ENCODE peak calls at places on chromosomes 11 and 22, in five cellular contexts. One of them, this sample, is unnamed. For H3K36me3, the result is how much of the 10 kb centered on the place peaks cover.

GRCh38 chr22:44595841-44596341 is 97.9 kb upstream of the RTL6 start:
- DNase-seq in ovary: no peak
- DNase-seq in heart left ventricle: no peak
- DNase-seq in SK-N-SH: peak
- DNase-seq in prostate gland: no peak
- DNase-seq in this sample: peak

GRCh38 chr11:118074785-118075184 is 2.1 kb upstream of the TMPRSS4 start:
- DNase-seq in ovary: no peak
- DNase-seq in heart left ventricle: no peak
- DNase-seq in SK-N-SH: no peak
- DNase-seq in prostate gland: peak
- DNase-seq in this sample: no peak

GRCh38 chr11:41237386-41237785 is 222.1 kb downstream of the LRRC4C start:
- DNase-seq in ovary: no peak
- DNase-seq in heart left ventricle: no peak
- DNase-seq in SK-N-SH: no peak
- DNase-seq in prostate gland: no peak
- DNase-seq in this sample: no peak

GRCh38 chr22:41177626-41178424 is 27.3 kb upstream of the L3MBTL2 start:
- DNase-seq in ovary: no peak
- DNase-seq in heart left ventricle: no peak
- DNase-seq in SK-N-SH: no peak
- DNase-seq in prostate gland: no peak
- DNase-seq in this sample: no peak

GRCh38 chr22:45531944-45532631 is 29.4 kb downstream of the FBLN1 start:
- DNase-seq in ovary: no peak
- DNase-seq in heart left ventricle: no peak
- DNase-seq in SK-N-SH: peak
- DNase-seq in prostate gland: no peak
- DNase-seq in this sample: no peak

GRCh38 chr22:32802291-32802826 is 854 bp downstream of the TIMP3 start:
- DNase-seq in ovary: no peak
- DNase-seq in heart left ventricle: no peak
- DNase-seq in SK-N-SH: no peak
- DNase-seq in prostate gland: no peak
- DNase-seq in this sample: no peak

GRCh38 chr11:86874314-86875056 is 74.1 kb downstream of the PRSS23 start:
- DNase-seq in ovary: no peak
- DNase-seq in heart left ventricle: no peak
- DNase-seq in SK-N-SH: no peak
- DNase-seq in prostate gland: no peak
- DNase-seq in this sample: no peak

GRCh38 chr11:58575377-58576020 is at the start of gene LPXN:
- DNase-seq in ovary: no peak
- DNase-seq in heart left ventricle: no peak
- DNase-seq in SK-N-SH: no peak
- DNase-seq in prostate gland: no peak
- DNase-seq in this sample: no peak

GRCh38 chr11:78420796-78421209 is 3.2 kb upstream of the GAB2 start:
- DNase-seq in ovary: peak
- DNase-seq in heart left ventricle: peak
- DNase-seq in SK-N-SH: peak
- DNase-seq in prostate gland: no peak
- DNase-seq in this sample: peak

GRCh38 chr11:20790622-20791021 is 121.2 kb downstream of the NELL1 start:
- DNase-seq in ovary: no peak
- DNase-seq in heart left ventricle: no peak
- DNase-seq in SK-N-SH: no peak
- DNase-seq in prostate gland: no peak
- DNase-seq in this sample: peak

GRCh38 chr11:60455531-60456042 is at the start of gene MS4A1:
- DNase-seq in ovary: no peak
- DNase-seq in heart left ventricle: no peak
- DNase-seq in SK-N-SH: no peak
- DNase-seq in prostate gland: no peak
- DNase-seq in this sample: no peak

GRCh38 chr11:113241190-113242051 is 73.0 kb upstream of the TTC12 start:
- DNase-seq in ovary: no peak
- DNase-seq in heart left ventricle: no peak
- DNase-seq in SK-N-SH: peak
- DNase-seq in prostate gland: no peak
- DNase-seq in this sample: peak

GRCh38 chr11:78800756-78801155 is 226.1 kb upstream of the NARS2 start:
- DNase-seq in ovary: no peak
- DNase-seq in heart left ventricle: no peak
- DNase-seq in SK-N-SH: no peak
- DNase-seq in prostate gland: no peak
- DNase-seq in this sample: no peak

GRCh38 chr22:17596226-17596625 is 32.3 kb downstream of the ATP6V1E1 start:
- DNase-seq in ovary: no peak
- DNase-seq in heart left ventricle: no peak
- DNase-seq in SK-N-SH: no peak
- DNase-seq in prostate gland: no peak
- DNase-seq in this sample: no peak
- H3K36me3 ChIP-seq in ovary: under half
- H3K36me3 ChIP-seq in heart left ventricle: half or more
- H3K36me3 ChIP-seq in SK-N-SH: half or more
- H3K36me3 ChIP-seq in prostate gland: under half
- H3K36me3 ChIP-seq in this sample: half or more

DNA sequence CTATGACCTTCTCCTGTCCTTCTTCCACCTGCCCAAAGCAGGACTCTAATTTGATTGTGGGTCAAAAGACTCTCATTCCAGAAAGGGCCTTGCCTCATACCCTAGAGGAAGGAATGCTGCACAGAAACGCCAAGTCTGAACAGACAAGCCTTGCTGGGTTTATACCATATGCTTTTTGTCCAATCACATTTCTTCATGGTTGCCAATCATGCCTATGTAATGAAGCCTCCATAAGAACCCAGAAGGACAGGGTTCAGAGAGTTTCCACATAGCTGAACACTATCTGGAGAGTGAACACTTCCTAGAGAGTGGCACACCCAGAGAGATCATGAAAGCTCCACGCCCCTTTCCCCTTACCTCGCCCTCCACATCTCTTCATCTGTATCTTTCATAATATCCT is 4.8 kb upstream of the SAA2 start:
- DNase-seq in ovary: no peak
- DNase-seq in heart left ventricle: no peak
- DNase-seq in SK-N-SH: no peak
- DNase-seq in prostate gland: no peak
- DNase-seq in this sample: no peak
- TF ChIP-seq CTCF in ovary: no peak
- TF ChIP-seq CTCF in heart left ventricle: no peak
- TF ChIP-seq CTCF in SK-N-SH: no peak
- TF ChIP-seq CTCF in prostate gland: no peak
- TF ChIP-seq CTCF in this sample: no peak

DNA sequence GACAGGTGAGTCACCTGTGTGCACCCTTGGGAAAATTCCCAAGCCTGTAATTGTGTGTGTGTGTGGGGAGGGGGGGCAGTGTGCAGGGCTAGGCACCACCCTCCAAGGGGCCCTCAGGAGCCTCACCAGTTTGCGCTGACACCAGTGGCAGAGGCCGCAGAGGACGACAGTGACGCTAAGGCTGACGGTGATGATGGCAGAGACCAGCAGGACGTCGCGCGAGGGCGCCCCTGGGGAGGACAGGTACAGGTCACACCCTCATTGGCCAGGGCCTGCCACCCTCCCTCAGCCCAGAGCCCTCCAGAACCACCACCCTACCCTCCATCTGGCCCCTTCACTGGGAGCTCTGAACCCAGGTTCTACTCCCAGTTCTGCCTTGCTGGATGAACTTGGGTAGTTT is 24.9 kb downstream of the SYT7 start:
- DNase-seq in ovary: no peak
- DNase-seq in heart left ventricle: no peak
- DNase-seq in SK-N-SH: no peak
- DNase-seq in prostate gland: no peak
- DNase-seq in this sample: no peak
- H3K4me3 ChIP-seq in ovary: no peak
- H3K4me3 ChIP-seq in heart left ventricle: no peak
- H3K4me3 ChIP-seq in SK-N-SH: no peak
- H3K4me3 ChIP-seq in prostate gland: no peak
- H3K4me3 ChIP-seq in this sample: peak

DNA sequence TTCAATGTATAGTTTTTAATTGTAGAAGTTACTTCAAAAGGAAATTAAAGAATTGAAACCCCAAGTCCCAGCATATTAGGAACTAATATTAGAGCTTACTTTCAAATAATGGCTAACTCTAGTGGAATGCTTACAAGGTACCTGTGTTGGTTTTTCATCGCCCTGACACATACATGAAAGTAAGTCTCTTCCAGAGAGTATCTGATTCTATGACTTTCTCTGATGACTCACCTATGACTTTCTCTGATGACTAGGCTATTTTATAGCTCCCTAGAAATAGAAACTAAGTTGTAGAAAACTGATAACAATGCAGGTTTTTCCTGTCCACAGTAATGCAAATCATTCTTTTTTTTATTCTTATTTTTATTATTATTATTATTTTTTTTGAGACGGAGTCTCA is 33.6 kb upstream of the MMP7 start:
- DNase-seq in ovary: no peak
- DNase-seq in heart left ventricle: no peak
- DNase-seq in SK-N-SH: no peak
- DNase-seq in prostate gland: no peak
- DNase-seq in this sample: no peak
- H3K36me3 ChIP-seq in ovary: under half
- H3K36me3 ChIP-seq in heart left ventricle: under half
- H3K36me3 ChIP-seq in SK-N-SH: under half
- H3K36me3 ChIP-seq in prostate gland: under half
- H3K36me3 ChIP-seq in this sample: under half

GRCh38 chr22:36334081-36334831 is 53.5 kb downstream of the MYH9 start:
- DNase-seq in ovary: no peak
- DNase-seq in heart left ventricle: no peak
- DNase-seq in SK-N-SH: no peak
- DNase-seq in prostate gland: peak
- DNase-seq in this sample: peak
- TF ChIP-seq CTCF in ovary: no peak
- TF ChIP-seq CTCF in heart left ventricle: peak
- TF ChIP-seq CTCF in SK-N-SH: peak
- TF ChIP-seq CTCF in prostate gland: peak
- TF ChIP-seq CTCF in this sample: peak

This sample was measured in BE2C.